ENCODE peak calls at places on chromosomes 13 and 19, in seven cellular contexts. Q is lower leg skin, I is H1, U is OCI-LY7, G is upper lobe of right lung, N is cardiac muscle cell, V is AG10803. T is an unnamed sample.

GRCh38 chr13:54356209-54356608 is 1327.6 kb downstream of the OLFM4 start:
- DNase-seq in Q (no peak), I (no peak), U (no peak), G (no peak), N (no peak), V (no peak), T (no peak)

GRCh38 chr19:10343495-10343894 is 4.1 kb upstream of the ICAM3 start:
- DNase-seq in Q (no peak), I (no peak), U (no peak), G (no peak), N (no peak), V (no peak), T (no peak)

GRCh38 chr19:35142531-35143230 is 374 bp upstream of the FXYD7 start:
- DNase-seq in Q (no peak), I (no peak), U (peak; percentile 77), G (peak; percentile 80), N (peak; percentile 75), V (no peak), T (peak; percentile 62)

GRCh38 chr13:110913322-110913721 is 1.5 kb downstream of the ANKRD10 start:
- DNase-seq in Q (no peak), I (no peak), U (peak; percentile 57), G (no peak), N (peak; percentile 18), V (no peak), T (peak; percentile 51)

GRCh38 chr19:2631213-2631821 is 71.2 kb downstream of the GNG7 start:
- DNase-seq in Q (no peak), I (no peak), U (peak; percentile 81), G (no peak), N (no peak), V (peak; percentile 5), T (peak; percentile 77)

GRCh38 chr19:31346660-31347059 is 2.6 kb downstream of the TSHZ3 start:
- DNase-seq in Q (no peak), I (no peak), U (no peak), G (no peak), N (no peak), V (no peak), T (no peak)

GRCh38 chr19:16590876-16591802 is 18.9 kb upstream of the SLC35E1 start:
- DNase-seq in Q (no peak), I (no peak), U (peak; percentile 65), G (no peak), N (no peak), V (no peak), T (no peak)

GRCh38 chr19:35155441-35155840 is 906 bp downstream of the FXYD5 start:
- DNase-seq in Q (no peak), I (no peak), U (peak; percentile 37), G (no peak), N (no peak), V (no peak), T (peak; percentile 35)

GRCh38 chr13:107466326-107466725 is 749.0 kb downstream of the LIG4 start:
- DNase-seq in Q (no peak), I (peak; percentile 15), U (no peak), G (no peak), N (no peak), V (peak; percentile 9), T (no peak)

GRCh38 chr19:5172859-5173577 is 167.6 kb downstream of the PTPRS start:
- DNase-seq in Q (peak; percentile 53), I (no peak), U (no peak), G (no peak), N (no peak), V (peak; percentile 96), T (no peak)

GRCh38 chr19:11421607-11422098 is 2.5 kb upstream of the RGL3 start:
- DNase-seq in Q (no peak), I (peak; percentile 70), U (peak; percentile 88), G (peak; percentile 81), N (peak; percentile 31), V (no peak), T (peak; percentile 57)
- H3K4me3 ChIP-seq in Q (no peak overlapping the region), I (peak overlapping the region; percentile 76), U (peak overlapping the region; percentile 63), G (peak overlapping the region; percentile 39), N (no peak overlapping the region), V (no peak overlapping the region), T (no peak overlapping the region)

GRCh38 chr19:18322318-18322758 is 538 bp downstream of the LSM4 start:
- DNase-seq in Q (no peak), I (no peak), U (peak; percentile 77), G (no peak), N (peak; percentile 63), V (peak; percentile 59), T (peak; percentile 79)
- TF ChIP-seq CTCF in Q (no peak), I (peak; percentile 38), U (peak; percentile 77), G (no peak), N (peak; percentile 24), V (peak; percentile 45), T (peak; percentile 19)

GRCh38 chr13:39952244-39953233 is 297.1 kb downstream of the COG6 start:
- DNase-seq in Q (no peak), I (no peak), U (peak; percentile 52), G (no peak), N (no peak), V (peak; percentile 43), T (peak; percentile 30)
- H3K4me3 ChIP-seq in Q (no peak overlapping the region), I (no peak overlapping the region), U (no peak overlapping the region), G (no peak overlapping the region), N (no peak overlapping the region), V (no peak overlapping the region), T (no peak overlapping the region)

DNA sequence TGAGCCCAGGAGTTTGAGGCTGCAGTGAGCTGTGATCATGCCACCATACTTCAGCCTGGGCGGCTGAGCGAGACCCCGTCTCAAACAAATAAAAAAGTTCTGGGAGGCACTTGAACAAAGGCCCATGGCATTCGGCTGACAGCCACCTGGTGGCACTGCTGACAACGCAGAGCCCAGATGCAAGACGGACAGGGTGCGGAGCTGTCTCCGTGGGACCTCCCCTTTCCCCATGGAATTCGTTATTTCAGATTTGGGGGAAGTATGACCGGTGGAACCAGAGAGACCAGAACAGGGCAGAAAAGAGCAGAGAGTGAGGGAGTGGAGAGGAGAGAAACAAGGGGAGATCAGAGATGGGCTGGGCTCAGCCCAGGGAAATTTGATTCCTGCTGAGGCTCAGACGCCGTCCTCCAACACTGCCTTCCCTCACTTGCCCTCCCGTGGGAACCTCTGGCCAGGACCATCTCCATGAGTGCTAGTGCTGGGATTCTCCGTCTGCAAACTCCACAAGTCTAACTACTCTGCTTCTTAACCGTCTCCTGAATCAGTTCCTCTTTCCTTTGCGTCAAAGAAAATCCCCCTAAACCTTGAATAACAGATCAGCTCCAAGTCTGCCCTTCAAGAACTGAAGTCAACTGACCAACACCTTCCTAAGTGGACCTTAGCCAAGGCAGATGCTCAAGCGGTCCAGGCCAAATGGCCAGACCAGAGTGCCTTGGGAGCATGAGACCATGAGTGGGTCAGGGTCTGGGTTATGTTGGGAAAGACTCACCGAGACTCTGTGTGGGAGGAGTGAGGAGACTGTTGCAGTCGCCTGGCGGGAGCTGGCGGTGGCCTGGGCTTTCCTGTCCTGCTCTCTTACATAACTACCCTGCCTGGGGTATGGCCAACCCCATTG is 11.9 kb upstream of the ATF5 start:
- DNase-seq in Q (no peak), I (no peak), U (no peak), G (no peak), N (no peak), V (no peak), T (no peak)
- TF ChIP-seq CTCF in Q (no peak), I (peak; percentile 60), U (peak; percentile 53), G (peak; percentile 11), N (no peak), V (no peak), T (peak; percentile 26)

GRCh38 chr19:14786421-14786851 is 8.1 kb upstream of the ADGRE2 start:
- DNase-seq in Q (no peak), I (no peak), U (peak; percentile 34), G (no peak), N (peak; percentile 25), V (no peak), T (peak; percentile 38)
- H3K4me3 ChIP-seq in Q (no peak overlapping the region), I (no peak overlapping the region), U (no peak overlapping the region), G (no peak overlapping the region), N (no peak overlapping the region), V (no peak overlapping the region), T (no peak overlapping the region)

GRCh38 chr13:101941095-101941777 is 460.6 kb downstream of the FGF14 start:
- DNase-seq in Q (no peak), I (no peak), U (no peak), G (no peak), N (peak; percentile 2), V (peak; percentile 14), T (no peak)

GRCh38 chr13:101930331-101930730 is 471.5 kb downstream of the FGF14 start:
- DNase-seq in Q (no peak), I (no peak), U (no peak), G (no peak), N (no peak), V (peak; percentile 6), T (no peak)

GRCh38 chr13:101939370-101939769 is 462.5 kb downstream of the FGF14 start:
- DNase-seq in Q (no peak), I (no peak), U (no peak), G (no peak), N (no peak), V (no peak), T (no peak)

DNA sequence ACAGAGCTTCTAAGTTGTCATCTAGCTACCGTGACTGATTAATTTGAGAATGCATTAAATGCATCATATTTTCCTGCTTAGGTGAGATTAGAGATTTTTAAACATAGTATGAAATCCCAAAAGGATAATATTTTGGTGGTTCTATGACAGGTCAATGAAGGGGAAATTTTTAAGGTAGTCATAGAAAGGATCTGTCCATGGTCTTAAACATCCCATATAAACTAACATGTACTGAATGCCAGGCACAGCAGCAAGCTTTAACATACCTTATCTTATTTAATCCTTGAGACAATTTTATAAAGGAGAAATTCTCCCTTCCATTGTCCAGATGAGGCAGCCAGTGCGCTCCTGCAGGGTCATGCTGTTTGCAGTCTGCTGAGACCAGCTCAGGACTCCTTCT is 466.0 kb downstream of the FGF14 start:
- DNase-seq in Q (no peak), I (no peak), U (no peak), G (no peak), N (no peak), V (no peak), T (no peak)
- TF ChIP-seq CTCF in Q (no peak), I (no peak), U (no peak), G (no peak), N (no peak), V (no peak), T (no peak)

GRCh38 chr19:44111910-44112463 is 1.2 kb upstream of the ZNF225 start:
- DNase-seq in Q (no peak), I (peak; percentile 88), U (no peak), G (no peak), N (peak; percentile 85), V (peak; percentile 79), T (peak; percentile 22)

GRCh38 chr19:44112802-44113137 is 429 bp upstream of the ZNF225 start:
- DNase-seq in Q (no peak), I (no peak), U (peak; percentile 1), G (no peak), N (no peak), V (no peak), T (no peak)

GRCh38 chr19:44113138-44113783 is at the start of gene ZNF225:
- DNase-seq in Q (peak; percentile 98), I (peak; percentile 97), U (peak; percentile 97), G (peak; percentile 94), N (peak; percentile 99), V (peak; percentile 98), T (peak; percentile 97)

GRCh38 chr19:44109458-44109857 is 3.7 kb upstream of the ZNF225 start:
- DNase-seq in Q (no peak), I (no peak), U (no peak), G (no peak), N (no peak), V (no peak), T (no peak)

GRCh38 chr19:44107751-44108150 is 5.4 kb upstream of the ZNF225 start:
- DNase-seq in Q (no peak), I (no peak), U (no peak), G (no peak), N (no peak), V (no peak), T (no peak)
- H3K4me3 ChIP-seq in Q (no peak overlapping the region), I (no peak overlapping the region), U (no peak overlapping the region), G (no peak overlapping the region), N (no peak overlapping the region), V (no peak overlapping the region), T (no peak overlapping the region)

T was measured in GM12865.